ENCODE peak calls at places on chromosomes 3 and 15, in four cellular contexts. B is H9, W is neuronal stem cell, I is H1. Y is an unnamed sample.

GRCh38 chr3:64440498-64440897 is 215.2 kb upstream of the PRICKLE2 start:
- DNase-seq in I (no peak), W (no peak), B (no peak), Y (peak)

GRCh38 chr3:47010050-47010712 is 30.7 kb downstream of the NBEAL2 start:
- DNase-seq in W (no peak), I (no peak), B (no peak), Y (no peak)

GRCh38 chr3:191721390-191721801 is 260.4 kb downstream of the PYDC2 start:
- DNase-seq in B (no peak), I (no peak), W (no peak), Y (no peak)

GRCh38 chr3:153070153-153070868 is 91.7 kb upstream of the RAP2B start:
- DNase-seq in B (no peak), W (no peak), I (no peak), Y (peak)

GRCh38 chr3:33439421-33440327 is 531 bp downstream of the UBP1 start:
- DNase-seq in I (no peak), B (peak), W (peak), Y (peak)

GRCh38 chr15:58179741-58180381 is 41.7 kb downstream of the AQP9 start:
- DNase-seq in B (no peak), I (no peak), W (no peak), Y (no peak)

GRCh38 chr3:136194409-136195257 is 1.5 kb downstream of the MSL2 start:
- DNase-seq in I (no peak), W (peak), B (peak), Y (peak)

GRCh38 chr3:46454606-46455005 is 10.1 kb downstream of the LTF start:
- DNase-seq in B (no peak), I (no peak), W (no peak), Y (no peak)

GRCh38 chr15:101049282-101049681 is 130.1 kb downstream of the LRRK1 start:
- DNase-seq in B (peak), I (no peak), W (no peak), Y (no peak)

GRCh38 chr15:41561104-41561776 is 2.2 kb downstream of the TYRO3 start:
- DNase-seq in W (no peak), I (no peak), B (no peak), Y (no peak)

GRCh38 chr3:51099794-51100542 is 285.1 kb upstream of the MANF start:
- DNase-seq in W (peak), B (peak), I (peak), Y (peak)

GRCh38 chr3:55629432-55629831 is 142.3 kb upstream of the WNT5A start:
- DNase-seq in B (no peak), W (no peak), I (no peak), Y (peak)

GRCh38 chr15:31157644-31158069 is 56.1 kb upstream of the TRPM1 start:
- DNase-seq in W (no peak), B (no peak), I (no peak), Y (no peak)

GRCh38 chr15:71789616-71790015 is 20.7 kb upstream of the NR2E3 start:
- DNase-seq in B (no peak), I (no peak), W (no peak), Y (no peak)

GRCh38 chr3:152390647-152391046 is 121.9 kb downstream of the MBNL1 start:
- DNase-seq in I (no peak), B (no peak), W (no peak), Y (no peak)

GRCh38 chr15:47473857-47474256 is 243.4 kb upstream of the SEMA6D start:
- DNase-seq in W (no peak), I (no peak), B (no peak), Y (no peak)

GRCh38 chr15:40079456-40079855 is 29.2 kb downstream of the BMF start:
- DNase-seq in B (no peak), W (no peak), I (no peak), Y (no peak)

GRCh38 chr15:73630030-73630429 is 3.2 kb downstream of the NPTN start:
- DNase-seq in B (no peak), I (no peak), W (no peak), Y (peak)

GRCh38 chr15:39624806-39625205 is 43.9 kb downstream of the THBS1 start:
- DNase-seq in W (no peak), I (no peak), B (no peak), Y (peak)

GRCh38 chr3:37943126-37943525 is 47.5 kb upstream of the VILL start:
- DNase-seq in W (no peak), B (no peak), I (no peak), Y (no peak)

GRCh38 chr3:37943631-37944242 is 46.8 kb upstream of the VILL start:
- DNase-seq in W (no peak), B (no peak), I (no peak), Y (peak)

GRCh38 chr3:37945803-37946530 is 44.6 kb upstream of the VILL start:
- DNase-seq in W (no peak), B (no peak), I (no peak), Y (peak)

GRCh38 chr3:37945407-37945802 is 45.2 kb upstream of the VILL start:
- DNase-seq in W (no peak), I (no peak), B (no peak), Y (no peak)

DNA sequence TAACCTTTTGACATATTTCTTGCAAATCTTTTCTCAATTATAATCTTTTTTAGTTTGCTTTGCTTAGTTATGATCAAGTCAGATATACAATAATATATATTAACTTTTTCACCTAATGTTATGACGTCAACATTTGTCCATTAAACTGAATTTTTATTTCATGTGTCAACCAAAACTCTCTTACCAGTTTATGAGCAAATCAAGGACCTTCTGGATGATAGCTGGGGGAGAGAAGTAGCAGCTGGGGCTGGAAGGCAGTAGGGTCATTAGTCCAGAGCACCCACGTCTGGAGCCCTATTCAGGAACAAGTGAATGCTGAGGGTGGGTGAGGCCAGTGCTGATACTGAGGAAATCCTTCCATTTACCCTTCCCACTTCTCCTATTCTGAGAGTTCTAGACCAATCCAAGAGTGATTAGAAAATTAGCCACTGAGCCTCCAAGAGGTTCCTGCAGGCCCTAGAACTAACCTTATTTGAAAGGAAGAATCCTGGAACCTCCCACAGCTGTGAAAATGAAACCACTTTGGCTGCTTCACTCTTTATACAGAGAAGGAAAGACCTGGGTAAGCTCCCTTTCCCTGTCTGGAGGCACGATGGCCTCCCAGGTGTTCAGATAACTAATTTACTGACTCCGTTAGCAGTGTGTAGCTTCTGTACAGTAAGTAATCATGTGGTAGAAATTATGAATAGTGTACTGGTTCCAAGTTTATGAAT is 46.2 kb upstream of the VILL start:
- DNase-seq in B (no peak), I (no peak), W (no peak), Y (peak)
- H4K8ac ChIP-seq in B (no peak), I (no peak), W (no peak), Y (no peak)

DNA sequence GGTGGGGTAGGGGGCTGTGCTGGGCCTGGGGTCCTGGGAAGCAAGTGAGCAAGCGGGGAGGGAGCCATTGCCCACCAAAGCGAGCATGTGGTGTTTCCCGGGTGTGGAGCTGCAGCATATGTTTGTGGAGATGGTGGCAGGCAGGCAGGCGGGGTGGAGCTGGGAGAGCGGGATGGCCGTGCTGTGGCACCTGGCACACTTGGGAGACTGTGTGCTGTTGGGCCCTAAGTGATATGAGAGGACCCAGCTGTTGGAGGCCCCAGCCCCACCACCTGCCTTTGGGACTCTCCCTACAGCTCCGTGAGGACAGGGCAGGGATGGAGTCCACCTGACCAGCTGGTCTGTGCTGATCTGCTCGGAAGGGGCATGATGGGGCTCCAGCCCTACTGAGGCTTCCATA is 13.4 kb downstream of the GLYCTK start:
- DNase-seq in B (no peak), I (no peak), W (no peak), Y (no peak)
- H2BK12ac ChIP-seq in B (no peak), I (no peak), W (peak), Y (peak)

GRCh38 chr3:108300103-108300849 is 3.9 kb downstream of the HHLA2 start:
- DNase-seq in I (no peak), W (no peak), B (no peak), Y (no peak)
- H4K8ac ChIP-seq in I (no peak), W (no peak), B (no peak), Y (no peak)

GRCh38 chr15:66705277-66705927 is 3.4 kb downstream of the SMAD6 start:
- DNase-seq in W (no peak), B (no peak), I (no peak), Y (no peak)

GRCh38 chr15:66704783-66705113 is 2.7 kb downstream of the SMAD6 start:
- DNase-seq in W (no peak), I (no peak), B (no peak), Y (no peak)

GRCh38 chr15:66702770-66703539 is 919 bp downstream of the SMAD6 start:
- DNase-seq in B (no peak), I (no peak), W (no peak), Y (peak)

GRCh38 chr15:66703540-66703941 is 1.5 kb downstream of the SMAD6 start:
- DNase-seq in I (no peak), W (no peak), B (no peak), Y (peak)

GRCh38 chr15:66704019-66704782 is 2.2 kb downstream of the SMAD6 start:
- DNase-seq in B (no peak), W (no peak), I (no peak), Y (no peak)
- H2BK12ac ChIP-seq in B (no peak), W (no peak), I (peak), Y (no peak)

DNA sequence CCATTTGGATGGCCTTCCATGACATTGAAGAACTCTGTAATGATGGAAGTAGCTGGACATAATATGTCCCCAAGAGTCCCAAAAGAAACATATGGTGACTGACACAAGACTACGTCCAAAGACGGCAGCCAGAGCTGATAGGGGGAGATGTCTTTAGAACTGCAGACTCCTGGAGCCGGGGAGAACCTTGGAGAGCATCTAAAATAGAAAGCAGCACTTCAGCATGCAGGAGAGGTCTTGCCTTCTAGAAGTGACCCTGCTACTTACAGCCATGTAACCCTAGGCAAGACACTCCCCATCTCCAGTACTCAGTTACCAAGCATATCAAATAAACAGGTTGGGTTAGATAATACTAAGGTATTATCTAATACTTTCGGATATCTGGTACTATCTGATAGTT is 143.8 kb upstream of the BCL6 start:
- DNase-seq in B (no peak), I (no peak), W (no peak), Y (no peak)
- H4K8ac ChIP-seq in B (no peak), I (no peak), W (no peak), Y (no peak)

DNA sequence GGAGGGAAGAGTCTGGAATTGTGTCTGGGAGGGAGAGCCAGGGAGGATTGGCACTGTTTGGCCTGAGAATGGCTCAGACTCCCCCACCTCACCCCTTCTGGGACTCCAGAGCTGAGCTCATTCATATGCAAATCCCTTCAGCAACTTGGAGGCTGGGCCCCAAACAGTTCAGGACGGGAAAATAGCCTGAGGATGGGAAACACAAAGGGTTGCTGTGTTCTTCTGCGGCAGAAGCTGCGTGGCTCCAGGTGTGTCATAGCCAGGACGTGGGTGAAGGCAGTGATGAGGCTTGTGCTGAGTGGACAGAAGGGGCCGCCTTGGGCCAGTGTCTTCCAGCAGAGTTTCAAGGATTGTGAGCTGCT is 16.6 kb downstream of the MASP1 start:
- DNase-seq in W (peak), I (peak), B (peak), Y (no peak)
- H2BK12ac ChIP-seq in W (no peak), I (peak), B (no peak), Y (peak)

GRCh38 chr3:139213936-139214335 is 129.9 kb upstream of the MRPS22 start:
- DNase-seq in W (no peak), B (no peak), I (no peak), Y (no peak)
- H4K8ac ChIP-seq in W (no peak), B (no peak), I (no peak), Y (no peak)

DNA sequence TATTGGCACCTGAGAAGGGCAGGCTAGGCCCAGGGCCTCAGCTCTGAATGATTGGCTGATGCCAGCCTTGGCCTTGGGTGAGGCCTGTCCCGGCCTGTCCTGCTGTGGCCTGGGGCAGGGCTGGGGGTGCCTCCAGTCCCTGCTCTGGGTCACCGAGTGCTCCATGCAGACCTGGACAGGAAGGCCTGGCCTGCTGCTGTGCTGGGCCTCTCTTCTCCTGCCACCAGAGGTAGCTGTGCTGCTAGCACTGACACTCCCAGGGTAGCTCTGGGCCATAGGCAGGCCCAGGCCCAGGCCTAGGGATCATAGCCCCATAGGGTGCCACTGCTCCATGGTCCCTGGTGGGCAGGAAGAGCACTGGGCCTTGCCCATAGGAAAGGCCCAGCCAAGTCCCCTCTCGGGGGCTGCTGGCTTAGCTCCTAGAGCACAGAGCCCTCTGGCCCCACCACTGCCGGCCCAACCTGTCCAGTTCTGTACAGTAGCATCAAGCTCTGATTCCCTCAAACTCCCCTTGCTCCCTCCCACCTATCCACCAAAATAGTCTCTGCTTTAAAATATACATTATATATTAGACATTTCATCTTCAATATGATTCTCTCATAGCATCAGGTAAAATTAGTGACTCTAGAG is 18.2 kb downstream of the ABTB1 start:
- DNase-seq in I (no peak), W (no peak), B (peak), Y (peak)
- H2BK12ac ChIP-seq in I (peak), W (peak), B (no peak), Y (peak)

GRCh38 chr3:157905885-157906284 is 200.3 kb downstream of the SHOX2 start:
- DNase-seq in B (no peak), I (no peak), W (no peak), Y (no peak)
- H4K8ac ChIP-seq in B (no peak), I (no peak), W (no peak), Y (no peak)

Y was measured in mesenchymal stem cell.